ENCODE peak calls at places on chromosome 16, in eight cellular contexts. L is body of pancreas, P is suprapubic skin, E is adrenal gland, H is breast epithelium, R is H54, W is A549, I is lower leg skin. M is an unnamed sample.

GRCh38 chr16:15509593-15510520 is 75.5 kb downstream of the BMERB1 start:
- DNase-seq in I (no peak), P (no peak), H (peak; percentile 21), W (no peak), E (no peak), L (no peak), R (no peak), M (no peak)

GRCh38 chr16:74521691-74522090 is 85.2 kb downstream of the GLG1 start:
- DNase-seq in W (no peak), P (no peak), I (no peak), E (peak; percentile 18), H (no peak), R (no peak), L (no peak), M (no peak)

GRCh38 chr16:4675864-4676786 is 17.2 kb upstream of the NUDT16L1 start:
- DNase-seq in R (no peak), H (no peak), P (no peak), I (no peak), E (no peak), L (no peak), W (no peak), M (no peak)

GRCh38 chr16:50265260-50265659 is 1.1 kb upstream of the ADCY7 start:
- DNase-seq in L (no peak), E (no peak), H (no peak), R (no peak), W (no peak), I (no peak), P (no peak), M (peak; percentile 64)

GRCh38 chr16:1642148-1642547 is 30.0 kb downstream of the CRAMP1 start:
- DNase-seq in H (no peak), I (no peak), W (no peak), E (no peak), R (peak; percentile 31), P (no peak), L (no peak), M (no peak)

GRCh38 chr16:54812229-54812628 is 118.4 kb upstream of the IRX5 start:
- DNase-seq in R (no peak), P (no peak), L (no peak), I (no peak), H (no peak), E (no peak), W (no peak), M (no peak)

GRCh38 chr16:25235991-25236390 is 19.2 kb downstream of the AQP8 start:
- DNase-seq in E (no peak), R (no peak), P (no peak), H (no peak), L (no peak), W (no peak), I (no peak), M (no peak)

GRCh38 chr16:57781741-57782606 is 20.3 kb downstream of the KIFC3 start:
- DNase-seq in L (no peak), H (no peak), E (no peak), P (no peak), W (no peak), I (no peak), R (peak; percentile 33), M (no peak)

GRCh38 chr16:59905628-59906027 is 1171.5 kb upstream of the GOT2 start:
- DNase-seq in L (no peak), H (no peak), P (no peak), R (no peak), W (peak; percentile 28), I (no peak), E (no peak), M (no peak)

GRCh38 chr16:24850289-24850931 is 4.6 kb downstream of the SLC5A11 start:
- DNase-seq in W (no peak), R (no peak), L (no peak), I (no peak), P (no peak), E (no peak), H (no peak), M (peak; percentile 34)

GRCh38 chr16:17724242-17724898 is 253.6 kb upstream of the XYLT1 start:
- DNase-seq in H (no peak), L (no peak), R (no peak), I (no peak), W (no peak), P (no peak), E (no peak), M (no peak)

GRCh38 chr16:58280846-58281301 is 14.0 kb downstream of the PRSS54 start:
- DNase-seq in P (no peak), E (no peak), R (peak; percentile 13), W (no peak), I (no peak), L (no peak), H (no peak), M (no peak)

GRCh38 chr16:14003119-14003570 is 68.0 kb upstream of the MRTFB start:
- DNase-seq in E (peak; percentile 65), L (peak; percentile 69), H (peak; percentile 87), P (peak; percentile 81), I (peak; percentile 75), R (peak; percentile 13), W (no peak), M (peak; percentile 71)

GRCh38 chr16:1696863-1697262 is 9.1 kb upstream of the MAPK8IP3 start:
- DNase-seq in L (no peak), R (no peak), W (no peak), H (no peak), P (no peak), I (no peak), E (no peak), M (no peak)

GRCh38 chr16:14097182-14097951 is 26.2 kb downstream of the MRTFB start:
- DNase-seq in P (no peak), E (no peak), R (no peak), L (peak; percentile 90), W (no peak), H (peak; percentile 56), I (peak; percentile 32), M (no peak)

DNA sequence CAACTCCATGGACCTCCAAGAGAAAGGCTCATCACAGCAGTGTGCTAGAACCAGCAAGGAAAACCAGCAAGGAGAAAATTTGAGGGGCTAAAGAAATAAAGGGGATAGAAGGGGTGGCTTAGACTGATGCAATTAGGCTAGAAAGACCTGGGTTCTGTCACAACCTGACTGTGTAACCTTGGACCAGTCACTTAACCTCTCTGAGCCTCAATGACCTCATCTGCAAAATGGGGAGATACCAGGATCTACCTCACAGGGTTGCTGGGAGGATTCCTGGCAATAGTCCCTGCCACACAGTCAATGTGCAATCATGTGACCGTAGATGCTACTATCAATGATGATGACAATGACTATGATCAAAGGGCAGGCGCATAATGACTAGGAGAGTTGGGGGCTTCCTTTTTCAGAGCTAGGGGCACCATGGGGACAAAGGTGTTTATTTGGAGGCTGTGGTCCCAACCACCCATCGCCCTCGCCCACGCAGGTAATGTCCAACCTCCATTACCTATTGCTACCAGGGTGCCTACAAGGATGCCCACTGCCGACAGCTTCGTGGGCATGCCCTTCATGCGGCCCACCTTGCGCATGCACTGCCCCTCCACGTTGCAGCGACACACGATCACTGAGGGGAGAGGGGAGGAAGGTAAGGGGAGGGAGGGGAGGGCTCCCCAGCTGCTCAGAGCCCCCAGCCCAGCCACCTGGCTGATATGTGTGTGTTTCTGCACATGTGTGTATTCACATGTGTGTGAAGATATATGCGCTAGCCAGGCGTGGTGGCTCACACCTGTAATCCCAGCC is 9.7 kb downstream of the CDH16 start:
- DNase-seq in I (no peak), W (no peak), P (no peak), R (no peak), E (no peak), H (no peak), L (no peak), M (no peak)
- TF ChIP-seq POLR2A in I (no peak), W (no peak), P (no peak), R (no peak), E (no peak), H (no peak), L (no peak), M (no peak)

GRCh38 chr16:85513649-85514048 is 99.5 kb upstream of the GSE1 start:
- DNase-seq in E (no peak), I (no peak), P (no peak), W (no peak), H (no peak), R (no peak), L (no peak), M (no peak)

GRCh38 chr16:85514295-85514600 is 98.9 kb upstream of the GSE1 start:
- DNase-seq in W (no peak), E (no peak), L (peak; percentile 90), H (no peak), I (no peak), P (peak; percentile 83), R (no peak), M (peak; percentile 91)

GRCh38 chr16:85513180-85513579 is 99.9 kb upstream of the GSE1 start:
- DNase-seq in R (no peak), I (no peak), P (no peak), W (no peak), E (no peak), H (no peak), L (no peak), M (no peak)

GRCh38 chr16:85511938-85512551 is 101.1 kb upstream of the GSE1 start:
- DNase-seq in E (no peak), H (no peak), W (no peak), I (no peak), L (no peak), R (no peak), P (no peak), M (no peak)

GRCh38 chr16:85512716-85513115 is 100.4 kb upstream of the GSE1 start:
- DNase-seq in P (no peak), W (no peak), L (no peak), R (no peak), H (no peak), I (no peak), E (no peak), M (no peak)
- TF ChIP-seq POLR2A in P (no peak), W (no peak), L (no peak), R (no peak), H (no peak), I (no peak), E (no peak), M (no peak)

GRCh38 chr16:19861811-19862327 is 22.8 kb downstream of the GPRC5B start:
- DNase-seq in H (no peak), W (no peak), E (no peak), L (no peak), P (no peak), I (no peak), R (no peak), M (peak; percentile 46)
- TF ChIP-seq POLR2A in H (no peak), W (no peak), E (no peak), L (no peak), P (no peak), I (no peak), R (no peak), M (no peak)

GRCh38 chr16:101586-101985 is 23.6 kb downstream of the MPG start:
- DNase-seq in E (no peak), I (no peak), H (no peak), R (no peak), P (no peak), W (no peak), L (no peak), M (no peak)

GRCh38 chr16:97822-98221 is 19.8 kb downstream of the MPG start:
- DNase-seq in R (peak; percentile 87), L (no peak), W (no peak), I (no peak), P (no peak), E (no peak), H (no peak), M (no peak)

GRCh38 chr16:92431-93339 is 14.7 kb downstream of the MPG start:
- DNase-seq in R (no peak), W (no peak), P (no peak), L (no peak), H (no peak), E (no peak), I (no peak), M (no peak)

GRCh38 chr16:100989-101388 is 23.0 kb downstream of the MPG start:
- DNase-seq in E (no peak), R (no peak), W (no peak), L (no peak), H (no peak), I (no peak), P (no peak), M (no peak)

GRCh38 chr16:96935-97381 is 18.9 kb downstream of the MPG start:
- DNase-seq in I (peak; percentile 91), L (peak; percentile 92), W (peak; percentile 96), E (peak; percentile 92), P (peak; percentile 96), R (peak; percentile 91), H (peak; percentile 77), M (peak; percentile 95)
- TF ChIP-seq POLR2A in I (no peak), L (no peak), W (no peak), E (no peak), P (no peak), R (no peak), H (no peak), M (no peak)

M was measured in sigmoid colon.